ENCODE peak calls at places on chromosomes 13 and 19, in nine cellular contexts. One of them, this sample, is unnamed.

GRCh38 chr13:47546265-47546962 is 454.7 kb downstream of the SUCLA2 start:
- ATAC-seq in activated T-cell treated with anti-CD3 and anti-CD28 coated beads, Interleukin-2, amount 50 U/mL, for 4 hours: no peak
- ATAC-seq in pancreas: no peak
- ATAC-seq in activated CD8-positive, alpha-beta T cell treated with anti-CD3 and anti-CD28 coated beads, Interleukin-2, amount 10 ng/mL, durations not matched to agents 7 days and 5 days: no peak
- ATAC-seq in A549: no peak
- ATAC-seq in activated CD8-positive, alpha-beta memory T cell treated with anti-CD3 and anti-CD28 coated beads, Interleukin-2, amount 10 ng/mL, durations not matched to agents 7 days and 5 days: no peak
- ATAC-seq in Right ventricle myocardium superior: peak
- ATAC-seq in aorta: no peak
- ATAC-seq in RWPE2: no peak
- ATAC-seq in this sample: no peak

GRCh38 chr13:111037838-111038397 is 77.2 kb upstream of the ARHGEF7 start:
- ATAC-seq in activated T-cell treated with anti-CD3 and anti-CD28 coated beads, Interleukin-2, amount 50 U/mL, for 4 hours: no peak
- ATAC-seq in pancreas: no peak
- ATAC-seq in activated CD8-positive, alpha-beta T cell treated with anti-CD3 and anti-CD28 coated beads, Interleukin-2, amount 10 ng/mL, durations not matched to agents 7 days and 5 days: no peak
- ATAC-seq in A549: no peak
- ATAC-seq in activated CD8-positive, alpha-beta memory T cell treated with anti-CD3 and anti-CD28 coated beads, Interleukin-2, amount 10 ng/mL, durations not matched to agents 7 days and 5 days: no peak
- ATAC-seq in Right ventricle myocardium superior: no peak
- ATAC-seq in aorta: no peak
- ATAC-seq in RWPE2: no peak
- ATAC-seq in this sample: no peak

GRCh38 chr19:39236527-39236926 is 8.3 kb downstream of the IFNL3 start:
- ATAC-seq in activated T-cell treated with anti-CD3 and anti-CD28 coated beads, Interleukin-2, amount 50 U/mL, for 4 hours: peak
- ATAC-seq in pancreas: no peak
- ATAC-seq in activated CD8-positive, alpha-beta T cell treated with anti-CD3 and anti-CD28 coated beads, Interleukin-2, amount 10 ng/mL, durations not matched to agents 7 days and 5 days: peak
- ATAC-seq in A549: peak
- ATAC-seq in activated CD8-positive, alpha-beta memory T cell treated with anti-CD3 and anti-CD28 coated beads, Interleukin-2, amount 10 ng/mL, durations not matched to agents 7 days and 5 days: peak
- ATAC-seq in Right ventricle myocardium superior: no peak
- ATAC-seq in aorta: no peak
- ATAC-seq in RWPE2: no peak
- ATAC-seq in this sample: peak

GRCh38 chr19:51560339-51560738 is 10.7 kb upstream of the ZNF175 start:
- ATAC-seq in activated T-cell treated with anti-CD3 and anti-CD28 coated beads, Interleukin-2, amount 50 U/mL, for 4 hours: no peak
- ATAC-seq in pancreas: no peak
- ATAC-seq in activated CD8-positive, alpha-beta T cell treated with anti-CD3 and anti-CD28 coated beads, Interleukin-2, amount 10 ng/mL, durations not matched to agents 7 days and 5 days: no peak
- ATAC-seq in A549: no peak
- ATAC-seq in activated CD8-positive, alpha-beta memory T cell treated with anti-CD3 and anti-CD28 coated beads, Interleukin-2, amount 10 ng/mL, durations not matched to agents 7 days and 5 days: no peak
- ATAC-seq in Right ventricle myocardium superior: no peak
- ATAC-seq in aorta: no peak
- ATAC-seq in RWPE2: no peak
- ATAC-seq in this sample: no peak

GRCh38 chr13:83162493-83162892 is 719.8 kb downstream of the SLITRK1 start:
- ATAC-seq in activated T-cell treated with anti-CD3 and anti-CD28 coated beads, Interleukin-2, amount 50 U/mL, for 4 hours: no peak
- ATAC-seq in pancreas: no peak
- ATAC-seq in activated CD8-positive, alpha-beta T cell treated with anti-CD3 and anti-CD28 coated beads, Interleukin-2, amount 10 ng/mL, durations not matched to agents 7 days and 5 days: no peak
- ATAC-seq in A549: peak
- ATAC-seq in activated CD8-positive, alpha-beta memory T cell treated with anti-CD3 and anti-CD28 coated beads, Interleukin-2, amount 10 ng/mL, durations not matched to agents 7 days and 5 days: no peak
- ATAC-seq in Right ventricle myocardium superior: no peak
- ATAC-seq in aorta: no peak
- ATAC-seq in RWPE2: no peak
- ATAC-seq in this sample: no peak

GRCh38 chr13:22107549-22107948 is 436.7 kb downstream of the FGF9 start:
- ATAC-seq in activated T-cell treated with anti-CD3 and anti-CD28 coated beads, Interleukin-2, amount 50 U/mL, for 4 hours: peak
- ATAC-seq in pancreas: peak
- ATAC-seq in activated CD8-positive, alpha-beta T cell treated with anti-CD3 and anti-CD28 coated beads, Interleukin-2, amount 10 ng/mL, durations not matched to agents 7 days and 5 days: peak
- ATAC-seq in A549: no peak
- ATAC-seq in activated CD8-positive, alpha-beta memory T cell treated with anti-CD3 and anti-CD28 coated beads, Interleukin-2, amount 10 ng/mL, durations not matched to agents 7 days and 5 days: no peak
- ATAC-seq in Right ventricle myocardium superior: no peak
- ATAC-seq in aorta: no peak
- ATAC-seq in RWPE2: no peak
- ATAC-seq in this sample: peak

GRCh38 chr19:38892841-38893240 is 6.6 kb downstream of the SIRT2 start:
- ATAC-seq in activated T-cell treated with anti-CD3 and anti-CD28 coated beads, Interleukin-2, amount 50 U/mL, for 4 hours: no peak
- ATAC-seq in pancreas: no peak
- ATAC-seq in activated CD8-positive, alpha-beta T cell treated with anti-CD3 and anti-CD28 coated beads, Interleukin-2, amount 10 ng/mL, durations not matched to agents 7 days and 5 days: no peak
- ATAC-seq in A549: peak
- ATAC-seq in activated CD8-positive, alpha-beta memory T cell treated with anti-CD3 and anti-CD28 coated beads, Interleukin-2, amount 10 ng/mL, durations not matched to agents 7 days and 5 days: no peak
- ATAC-seq in Right ventricle myocardium superior: no peak
- ATAC-seq in aorta: no peak
- ATAC-seq in RWPE2: no peak
- ATAC-seq in this sample: no peak

GRCh38 chr19:45553464-45553863 is 31.1 kb downstream of the OPA3 start:
- ATAC-seq in activated T-cell treated with anti-CD3 and anti-CD28 coated beads, Interleukin-2, amount 50 U/mL, for 4 hours: no peak
- ATAC-seq in pancreas: peak
- ATAC-seq in activated CD8-positive, alpha-beta T cell treated with anti-CD3 and anti-CD28 coated beads, Interleukin-2, amount 10 ng/mL, durations not matched to agents 7 days and 5 days: no peak
- ATAC-seq in A549: no peak
- ATAC-seq in activated CD8-positive, alpha-beta memory T cell treated with anti-CD3 and anti-CD28 coated beads, Interleukin-2, amount 10 ng/mL, durations not matched to agents 7 days and 5 days: no peak
- ATAC-seq in Right ventricle myocardium superior: no peak
- ATAC-seq in aorta: no peak
- ATAC-seq in RWPE2: no peak
- ATAC-seq in this sample: no peak

GRCh38 chr13:33256148-33256547 is 29.4 kb downstream of the STARD13 start:
- ATAC-seq in activated T-cell treated with anti-CD3 and anti-CD28 coated beads, Interleukin-2, amount 50 U/mL, for 4 hours: no peak
- ATAC-seq in pancreas: no peak
- ATAC-seq in activated CD8-positive, alpha-beta T cell treated with anti-CD3 and anti-CD28 coated beads, Interleukin-2, amount 10 ng/mL, durations not matched to agents 7 days and 5 days: no peak
- ATAC-seq in A549: no peak
- ATAC-seq in activated CD8-positive, alpha-beta memory T cell treated with anti-CD3 and anti-CD28 coated beads, Interleukin-2, amount 10 ng/mL, durations not matched to agents 7 days and 5 days: no peak
- ATAC-seq in Right ventricle myocardium superior: no peak
- ATAC-seq in aorta: no peak
- ATAC-seq in RWPE2: no peak
- ATAC-seq in this sample: no peak

This sample was measured in activated T-helper 17 cell treated with anti-CD3 and anti-CD28 coated beads, Interleukin-2, amount 50 U/mL, for 72 hours.